ENCODE peak calls at places on chromosomes 1 and 21, in six cellular contexts. B is H7, I is AG08396, L is AG04450, H is NCI-H2029, J is iPS DF 6.9. G is an unnamed sample.

GRCh38 chr21:45103966-45104520 is 29.7 kb downstream of the ADARB1 start:
- DNase-seq in H (no peak), I (no peak), L (no peak), J (no peak), B (no peak), G (no peak)

GRCh38 chr1:19385236-19385635 is 73.1 kb downstream of the SLC66A1 start:
- DNase-seq in J (no peak), L (no peak), B (no peak), I (no peak), H (no peak), G (no peak)

GRCh38 chr1:11749203-11749689 is 12.7 kb upstream of the C1orf167 start:
- DNase-seq in I (peak; percentile 79), B (peak; percentile 93), H (peak; percentile 10), L (no peak), J (no peak), G (no peak)

GRCh38 chr1:219150913-219151312 is 22.8 kb upstream of the LYPLAL1 start:
- DNase-seq in H (no peak), I (no peak), L (no peak), J (no peak), B (no peak), G (no peak)

GRCh38 chr1:179926494-179927205 is 28.0 kb upstream of the CEP350 start:
- DNase-seq in J (no peak), B (no peak), I (peak; percentile 22), H (no peak), L (peak; percentile 13), G (no peak)

GRCh38 chr1:176717052-176717754 is 254.2 kb downstream of the PAPPA2 start:
- DNase-seq in H (peak; percentile 18), I (no peak), B (no peak), L (no peak), J (no peak), G (no peak)

GRCh38 chr1:4110888-4111287 is 210.8 kb upstream of the C1orf174 start:
- DNase-seq in J (no peak), L (no peak), I (no peak), H (no peak), B (no peak), G (peak; percentile 21)

GRCh38 chr21:38683222-38683621 is 122.5 kb upstream of the ETS2 start:
- DNase-seq in L (no peak), I (peak; percentile 29), J (no peak), B (no peak), H (no peak), G (no peak)

GRCh38 chr1:69814926-69815325 is 247.2 kb downstream of the LRRC7 start:
- DNase-seq in L (no peak), B (no peak), J (no peak), I (no peak), H (no peak), G (no peak)

GRCh38 chr1:65156910-65157545 is 9.0 kb downstream of the AK4 start:
- DNase-seq in B (no peak), I (no peak), L (no peak), H (no peak), J (no peak), G (no peak)

GRCh38 chr1:243950166-243950565 is 100.1 kb upstream of the AKT3 start:
- DNase-seq in L (peak; percentile 77), B (no peak), J (no peak), I (peak; percentile 81), H (no peak), G (no peak)